ENCODE peak calls at places on chromosome 5, in seven cellular contexts. One of them, this sample, is unnamed.

GRCh38 chr5:36073595-36074216 is 7.0 kb upstream of the UGT3A2 start:
- DNase-seq in fibroblast of lung: no peak
- DNase-seq in astrocyte: no peak
- DNase-seq in right lobe of liver: no peak
- DNase-seq in mammary epithelial cell: no peak
- DNase-seq in IMR-90: no peak
- DNase-seq in esophagus squamous epithelium: no peak
- DNase-seq in this sample: no peak

GRCh38 chr5:113574417-113574816 is 60.9 kb downstream of the YTHDC2 start:
- DNase-seq in fibroblast of lung: peak; percentile 98
- DNase-seq in astrocyte: peak; percentile 96
- DNase-seq in right lobe of liver: no peak
- DNase-seq in mammary epithelial cell: peak; percentile 74
- DNase-seq in IMR-90: peak; percentile 96
- DNase-seq in esophagus squamous epithelium: no peak
- DNase-seq in this sample: no peak

GRCh38 chr5:65981548-65981947 is 55.2 kb downstream of the ERBIN start:
- DNase-seq in fibroblast of lung: no peak
- DNase-seq in astrocyte: no peak
- DNase-seq in right lobe of liver: no peak
- DNase-seq in mammary epithelial cell: no peak
- DNase-seq in IMR-90: no peak
- DNase-seq in esophagus squamous epithelium: no peak
- DNase-seq in this sample: no peak

GRCh38 chr5:133847886-133848285 is 120.5 kb downstream of the C5orf15 start:
- DNase-seq in fibroblast of lung: no peak
- DNase-seq in astrocyte: no peak
- DNase-seq in right lobe of liver: no peak
- DNase-seq in mammary epithelial cell: no peak
- DNase-seq in IMR-90: no peak
- DNase-seq in esophagus squamous epithelium: no peak
- DNase-seq in this sample: no peak

GRCh38 chr5:35096209-35096608 is 48.5 kb upstream of the AGXT2 start:
- DNase-seq in fibroblast of lung: no peak
- DNase-seq in astrocyte: no peak
- DNase-seq in right lobe of liver: no peak
- DNase-seq in mammary epithelial cell: no peak
- DNase-seq in IMR-90: no peak
- DNase-seq in esophagus squamous epithelium: no peak
- DNase-seq in this sample: no peak

GRCh38 chr5:174533771-174534221 is 190.6 kb upstream of the MSX2 start:
- DNase-seq in fibroblast of lung: peak; percentile 96
- DNase-seq in astrocyte: peak; percentile 96
- DNase-seq in right lobe of liver: no peak
- DNase-seq in mammary epithelial cell: peak; percentile 87
- DNase-seq in IMR-90: peak; percentile 99
- DNase-seq in esophagus squamous epithelium: no peak
- DNase-seq in this sample: no peak

GRCh38 chr5:108380531-108381021 is 1.3 kb downstream of the FBXL17 start:
- DNase-seq in fibroblast of lung: peak; percentile 27
- DNase-seq in astrocyte: peak; percentile 14
- DNase-seq in right lobe of liver: peak; percentile 57
- DNase-seq in mammary epithelial cell: peak; percentile 23
- DNase-seq in IMR-90: peak; percentile 13
- DNase-seq in esophagus squamous epithelium: no peak
- DNase-seq in this sample: peak; percentile 73

GRCh38 chr5:50866415-50866814 is 200.0 kb downstream of the PARP8 start:
- DNase-seq in fibroblast of lung: no peak
- DNase-seq in astrocyte: no peak
- DNase-seq in right lobe of liver: no peak
- DNase-seq in mammary epithelial cell: no peak
- DNase-seq in IMR-90: no peak
- DNase-seq in esophagus squamous epithelium: no peak
- DNase-seq in this sample: no peak

GRCh38 chr5:129057329-129057728 is 37.2 kb upstream of the ISOC1 start:
- DNase-seq in fibroblast of lung: no peak
- DNase-seq in astrocyte: no peak
- DNase-seq in right lobe of liver: no peak
- DNase-seq in mammary epithelial cell: no peak
- DNase-seq in IMR-90: no peak
- DNase-seq in esophagus squamous epithelium: no peak
- DNase-seq in this sample: no peak

GRCh38 chr5:129067745-129068144 is 26.8 kb upstream of the ISOC1 start:
- DNase-seq in fibroblast of lung: no peak
- DNase-seq in astrocyte: no peak
- DNase-seq in right lobe of liver: no peak
- DNase-seq in mammary epithelial cell: no peak
- DNase-seq in IMR-90: no peak
- DNase-seq in esophagus squamous epithelium: no peak
- DNase-seq in this sample: no peak

GRCh38 chr5:129063483-129064136 is 30.9 kb upstream of the ISOC1 start:
- DNase-seq in fibroblast of lung: peak; percentile 18
- DNase-seq in astrocyte: peak; percentile 0
- DNase-seq in right lobe of liver: no peak
- DNase-seq in mammary epithelial cell: no peak
- DNase-seq in IMR-90: no peak
- DNase-seq in esophagus squamous epithelium: no peak
- DNase-seq in this sample: no peak

GRCh38 chr5:129065721-129066120 is 28.8 kb upstream of the ISOC1 start:
- DNase-seq in fibroblast of lung: no peak
- DNase-seq in astrocyte: no peak
- DNase-seq in right lobe of liver: no peak
- DNase-seq in mammary epithelial cell: no peak
- DNase-seq in IMR-90: no peak
- DNase-seq in esophagus squamous epithelium: no peak
- DNase-seq in this sample: no peak

GRCh38 chr5:129061849-129062248 is 32.7 kb upstream of the ISOC1 start:
- DNase-seq in fibroblast of lung: no peak
- DNase-seq in astrocyte: no peak
- DNase-seq in right lobe of liver: no peak
- DNase-seq in mammary epithelial cell: no peak
- DNase-seq in IMR-90: no peak
- DNase-seq in esophagus squamous epithelium: no peak
- DNase-seq in this sample: no peak
- TF ChIP-seq CTCF in fibroblast of lung: no peak
- TF ChIP-seq CTCF in astrocyte: no peak
- TF ChIP-seq CTCF in right lobe of liver: no peak
- TF ChIP-seq CTCF in mammary epithelial cell: no peak
- TF ChIP-seq CTCF in IMR-90: no peak
- TF ChIP-seq CTCF in esophagus squamous epithelium: no peak
- TF ChIP-seq CTCF in this sample: no peak

DNA sequence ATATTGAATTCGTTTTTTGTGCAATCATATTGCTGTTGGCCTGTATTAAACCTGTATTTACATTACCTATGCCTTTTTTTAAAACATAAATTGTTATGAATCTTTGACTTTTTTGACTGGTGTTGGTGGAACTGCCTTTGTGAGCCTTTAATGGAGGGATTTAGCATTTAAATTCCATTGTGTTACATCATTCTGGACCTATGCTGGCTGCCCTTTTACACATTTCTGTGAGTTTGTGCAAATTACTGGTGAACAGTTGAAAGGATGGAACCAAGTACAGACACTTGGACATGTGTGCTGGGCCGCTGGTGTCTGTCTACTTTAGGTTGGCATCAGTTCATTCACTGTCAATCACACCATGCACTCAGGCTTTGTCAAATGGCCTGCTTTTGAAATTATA is 3.4 kb downstream of the SNX18 start:
- DNase-seq in fibroblast of lung: peak; percentile 40
- DNase-seq in astrocyte: no peak
- DNase-seq in right lobe of liver: no peak
- DNase-seq in mammary epithelial cell: no peak
- DNase-seq in IMR-90: no peak
- DNase-seq in esophagus squamous epithelium: no peak
- DNase-seq in this sample: no peak
- H3K4me3 ChIP-seq in fibroblast of lung: peak overlapping the region; percentile 93
- H3K4me3 ChIP-seq in astrocyte: peak overlapping the region; percentile 81
- H3K4me3 ChIP-seq in right lobe of liver: peak overlapping the region; percentile 94
- H3K4me3 ChIP-seq in mammary epithelial cell: peak overlapping the region; percentile 76
- H3K4me3 ChIP-seq in IMR-90: peak overlapping the region; percentile 92
- H3K4me3 ChIP-seq in esophagus squamous epithelium: peak overlapping the region; percentile 95
- H3K4me3 ChIP-seq in this sample: peak overlapping the region; percentile 96

GRCh38 chr5:14713476-14714384 is 49.2 kb downstream of the OTULIN start:
- DNase-seq in fibroblast of lung: no peak
- DNase-seq in astrocyte: no peak
- DNase-seq in right lobe of liver: no peak
- DNase-seq in mammary epithelial cell: no peak
- DNase-seq in IMR-90: no peak
- DNase-seq in esophagus squamous epithelium: no peak
- DNase-seq in this sample: no peak
- H3K27ac ChIP-seq in fibroblast of lung: no peak overlapping the region
- H3K27ac ChIP-seq in astrocyte: no peak overlapping the region
- H3K27ac ChIP-seq in right lobe of liver: no peak overlapping the region
- H3K27ac ChIP-seq in mammary epithelial cell: no peak overlapping the region
- H3K27ac ChIP-seq in IMR-90: no peak overlapping the region
- H3K27ac ChIP-seq in esophagus squamous epithelium: no peak overlapping the region
- H3K27ac ChIP-seq in this sample: no peak overlapping the region

GRCh38 chr5:78361226-78361993 is 993 bp downstream of the SCAMP1 start:
- DNase-seq in fibroblast of lung: peak; percentile 75
- DNase-seq in astrocyte: peak; percentile 68
- DNase-seq in right lobe of liver: peak; percentile 24
- DNase-seq in mammary epithelial cell: peak; percentile 78
- DNase-seq in IMR-90: peak; percentile 78
- DNase-seq in esophagus squamous epithelium: no peak
- DNase-seq in this sample: peak; percentile 71
- TF ChIP-seq CTCF in fibroblast of lung: peak; percentile 29
- TF ChIP-seq CTCF in astrocyte: no peak
- TF ChIP-seq CTCF in right lobe of liver: peak; percentile 13
- TF ChIP-seq CTCF in mammary epithelial cell: peak; percentile 31
- TF ChIP-seq CTCF in IMR-90: peak; percentile 22
- TF ChIP-seq CTCF in esophagus squamous epithelium: peak; percentile 24
- TF ChIP-seq CTCF in this sample: no peak

This sample was measured in ascending aorta.